ENCODE peak calls at places on chromosomes 11 and 22, in five cellular contexts. M is B cell; W is amniotic stem cell; V is LoVo; H is stimulated activated CD8-positive, alpha-beta memory T cell treated with anti-CD3 and anti-CD28 coated beads, Interleukin-15, amount 100 ng/mL, for 48 hours. P is an unnamed sample.

GRCh38 chr11:111938687-111939160 is 1.6 kb downstream of the DIXDC1 start:
- DNase-seq in M (peak; percentile 48), W (peak; percentile 8), V (no peak), H (no peak), P (peak; percentile 5)

GRCh38 chr22:20653795-20654342 is 120.0 kb upstream of the SERPIND1 start:
- DNase-seq in M (no peak), W (no peak), V (no peak), H (no peak), P (no peak)

GRCh38 chr11:74646964-74647363 is 54.6 kb downstream of the POLD3 start:
- DNase-seq in M (no peak), W (no peak), V (no peak), H (no peak), P (peak; percentile 56)

GRCh38 chr11:76567261-76567660 is 103.3 kb downstream of the LRRC32 start:
- DNase-seq in M (no peak), W (no peak), V (no peak), H (no peak), P (no peak)

GRCh38 chr22:39215430-39216142 is 29.2 kb downstream of the PDGFB start:
- DNase-seq in M (no peak), W (no peak), V (no peak), H (no peak), P (peak; percentile 39)

GRCh38 chr11:68813778-68814177 is 27.9 kb downstream of the CPT1A start:
- DNase-seq in M (peak; percentile 76), W (no peak), V (no peak), H (no peak), P (no peak)

GRCh38 chr11:63837027-63837688 is 1.8 kb upstream of the MARK2 start:
- DNase-seq in M (peak; percentile 74), W (peak; percentile 38), V (peak; percentile 79), H (peak; percentile 40), P (peak; percentile 90)

GRCh38 chr22:50089231-50090140 is at the start of gene MOV10L1:
- DNase-seq in M (peak; percentile 50), W (no peak), V (no peak), H (no peak), P (no peak)

GRCh38 chr22:24706050-24706449 is 68.5 kb downstream of the PIWIL3 start:
- DNase-seq in M (no peak), W (no peak), V (no peak), H (no peak), P (no peak)

GRCh38 chr22:26054846-26055245 is 114.4 kb upstream of the SEZ6L start:
- DNase-seq in M (no peak), W (no peak), V (no peak), H (no peak), P (peak; percentile 1)

GRCh38 chr11:63663809-63664208 is 7.4 kb downstream of the ATL3 start:
- DNase-seq in M (no peak), W (peak; percentile 48), V (no peak), H (no peak), P (no peak)

GRCh38 chr11:117583063-117583801 is 213.8 kb downstream of the DSCAML1 start:
- DNase-seq in M (no peak), W (no peak), V (no peak), H (no peak), P (peak; percentile 18)

GRCh38 chr11:8906629-8907028 is 4.4 kb upstream of the AKIP1 start:
- DNase-seq in M (no peak), W (peak; percentile 31), V (peak; percentile 39), H (no peak), P (no peak)

GRCh38 chr11:9095421-9095820 is 4.0 kb upstream of the SCUBE2 start:
- DNase-seq in M (no peak), W (no peak), V (no peak), H (no peak), P (no peak)

GRCh38 chr11:61780581-61781162 is 11.7 kb downstream of the TMEM258 start:
- DNase-seq in M (peak; percentile 21), W (no peak), V (no peak), H (no peak), P (no peak)

GRCh38 chr22:38131399-38131798 is 20.9 kb upstream of the BAIAP2L2 start:
- DNase-seq in M (no peak), W (no peak), V (no peak), H (no peak), P (no peak)

GRCh38 chr11:117909611-117910382 is 19.4 kb downstream of the TMPRSS13 start:
- DNase-seq in M (no peak), W (no peak), V (no peak), H (no peak), P (no peak)

GRCh38 chr11:65172600-65172999 is 2.6 kb downstream of the SPDYC start:
- DNase-seq in M (no peak), W (no peak), V (no peak), H (no peak), P (no peak)

GRCh38 chr11:118608268-118609214 is 1.1 kb downstream of the PHLDB1 start:
- DNase-seq in M (peak; percentile 69), W (peak; percentile 78), V (peak; percentile 48), H (peak; percentile 63), P (peak; percentile 49)

GRCh38 chr22:30457964-30458363 is 13.9 kb downstream of the SEC14L3 start:
- DNase-seq in M (no peak), W (no peak), V (no peak), H (no peak), P (no peak)

GRCh38 chr22:49673048-49673447 is 154.6 kb downstream of the BRD1 start:
- DNase-seq in M (no peak), W (no peak), V (no peak), H (no peak), P (no peak)

GRCh38 chr11:78223320-78223954 is 34.7 kb downstream of the USP35 start:
- DNase-seq in M (peak; percentile 57), W (no peak), V (no peak), H (no peak), P (no peak)

GRCh38 chr11:72716291-72716690 is 35.9 kb downstream of the ARAP1 start:
- DNase-seq in M (no peak), W (no peak), V (no peak), H (no peak), P (no peak)

GRCh38 chr11:64489831-64490441 is 101.1 kb upstream of the SLC22A12 start:
- DNase-seq in M (peak; percentile 60), W (no peak), V (peak; percentile 24), H (peak; percentile 27), P (peak; percentile 69)

GRCh38 chr11:106087815-106088435 is 10.5 kb downstream of the AASDHPPT start:
- DNase-seq in M (no peak), W (peak; percentile 9), V (peak; percentile 18), H (no peak), P (peak; percentile 54)

GRCh38 chr11:17415523-17416104 is 27.2 kb upstream of the KCNJ11 start:
- DNase-seq in M (no peak), W (no peak), V (no peak), H (no peak), P (no peak)

GRCh38 chr11:115202061-115202460 is 302.2 kb downstream of the CADM1 start:
- DNase-seq in M (no peak), W (no peak), V (no peak), H (no peak), P (peak; percentile 55)

GRCh38 chr11:58900479-58901420 is 38.5 kb upstream of the GLYATL1 start:
- DNase-seq in M (peak; percentile 27), W (peak; percentile 70), V (peak; percentile 37), H (no peak), P (peak; percentile 5)

GRCh38 chr22:28012811-28013460 is 93.9 kb upstream of the PITPNB start:
- DNase-seq in M (no peak), W (no peak), V (no peak), H (no peak), P (no peak)

GRCh38 chr11:6746086-6746618 is 25.6 kb downstream of the OR2AG2 start:
- DNase-seq in M (peak; percentile 36), W (no peak), V (no peak), H (no peak), P (no peak)